ENCODE peak calls at places on chromosomes 6 and 20, in nine cellular contexts. One of them, this sample, is unnamed.

GRCh38 chr6:42041131-42042055 is 8.9 kb upstream of the TAF8 start:
- DNase-seq in fibroblast of lung: no peak
- DNase-seq in endothelial cell: no peak
- DNase-seq in nephron progenitor cell: no peak
- DNase-seq in mammary epithelial cell: no peak
- DNase-seq in dorsolateral prefrontal cortex: no peak
- DNase-seq in foreskin fibroblast: no peak
- DNase-seq in A549: no peak
- DNase-seq in heart left ventricle: no peak
- DNase-seq in this sample: no peak

GRCh38 chr6:163663575-163663974 is 249.1 kb downstream of the QKI start:
- DNase-seq in A549: no peak
- DNase-seq in foreskin fibroblast: no peak
- DNase-seq in mammary epithelial cell: no peak
- DNase-seq in fibroblast of lung: no peak
- DNase-seq in dorsolateral prefrontal cortex: no peak
- DNase-seq in heart left ventricle: no peak
- DNase-seq in endothelial cell: no peak
- DNase-seq in nephron progenitor cell: no peak
- DNase-seq in this sample: no peak

GRCh38 chr20:62348604-62349003 is 18.5 kb downstream of the LAMA5 start:
- DNase-seq in endothelial cell: no peak
- DNase-seq in dorsolateral prefrontal cortex: no peak
- DNase-seq in heart left ventricle: no peak
- DNase-seq in mammary epithelial cell: no peak
- DNase-seq in foreskin fibroblast: no peak
- DNase-seq in A549: no peak
- DNase-seq in nephron progenitor cell: no peak
- DNase-seq in fibroblast of lung: no peak
- DNase-seq in this sample: no peak

GRCh38 chr20:11447371-11448100 is 470.2 kb upstream of the BTBD3 start:
- DNase-seq in mammary epithelial cell: no peak
- DNase-seq in heart left ventricle: no peak
- DNase-seq in nephron progenitor cell: no peak
- DNase-seq in dorsolateral prefrontal cortex: no peak
- DNase-seq in fibroblast of lung: no peak
- DNase-seq in endothelial cell: no peak
- DNase-seq in foreskin fibroblast: no peak
- DNase-seq in A549: no peak
- DNase-seq in this sample: no peak

GRCh38 chr6:26317503-26317902 is 47.5 kb upstream of the BTN3A2 start:
- DNase-seq in fibroblast of lung: no peak
- DNase-seq in foreskin fibroblast: no peak
- DNase-seq in nephron progenitor cell: no peak
- DNase-seq in mammary epithelial cell: no peak
- DNase-seq in heart left ventricle: no peak
- DNase-seq in A549: no peak
- DNase-seq in dorsolateral prefrontal cortex: no peak
- DNase-seq in endothelial cell: no peak
- DNase-seq in this sample: no peak

GRCh38 chr6:551829-552350 is 105.0 kb downstream of the HUS1B start:
- DNase-seq in dorsolateral prefrontal cortex: no peak
- DNase-seq in fibroblast of lung: no peak
- DNase-seq in mammary epithelial cell: no peak
- DNase-seq in endothelial cell: no peak
- DNase-seq in nephron progenitor cell: no peak
- DNase-seq in heart left ventricle: no peak
- DNase-seq in A549: no peak
- DNase-seq in foreskin fibroblast: no peak
- DNase-seq in this sample: no peak

GRCh38 chr6:52992980-52993379 is 2.1 kb downstream of the GSTA4 start:
- DNase-seq in A549: no peak
- DNase-seq in heart left ventricle: no peak
- DNase-seq in foreskin fibroblast: peak
- DNase-seq in fibroblast of lung: peak
- DNase-seq in nephron progenitor cell: no peak
- DNase-seq in endothelial cell: no peak
- DNase-seq in dorsolateral prefrontal cortex: no peak
- DNase-seq in mammary epithelial cell: peak
- DNase-seq in this sample: no peak

GRCh38 chr20:48630342-48631075 is 197.3 kb downstream of the PREX1 start:
- DNase-seq in A549: no peak
- DNase-seq in foreskin fibroblast: no peak
- DNase-seq in fibroblast of lung: peak
- DNase-seq in dorsolateral prefrontal cortex: no peak
- DNase-seq in endothelial cell: no peak
- DNase-seq in heart left ventricle: no peak
- DNase-seq in mammary epithelial cell: no peak
- DNase-seq in nephron progenitor cell: no peak
- DNase-seq in this sample: no peak

GRCh38 chr6:34386316-34387137 is 5.9 kb downstream of the NUDT3 start:
- DNase-seq in A549: no peak
- DNase-seq in endothelial cell: no peak
- DNase-seq in fibroblast of lung: peak
- DNase-seq in nephron progenitor cell: no peak
- DNase-seq in foreskin fibroblast: peak
- DNase-seq in mammary epithelial cell: peak
- DNase-seq in heart left ventricle: no peak
- DNase-seq in dorsolateral prefrontal cortex: no peak
- DNase-seq in this sample: no peak

GRCh38 chr6:167807200-167807599 is 19.5 kb upstream of the AFDN start:
- DNase-seq in endothelial cell: no peak
- DNase-seq in fibroblast of lung: no peak
- DNase-seq in mammary epithelial cell: no peak
- DNase-seq in nephron progenitor cell: no peak
- DNase-seq in dorsolateral prefrontal cortex: no peak
- DNase-seq in A549: no peak
- DNase-seq in foreskin fibroblast: no peak
- DNase-seq in heart left ventricle: no peak
- DNase-seq in this sample: no peak

GRCh38 chr6:119312875-119313338 is 36.7 kb downstream of the MAN1A1 start:
- DNase-seq in A549: no peak
- DNase-seq in endothelial cell: no peak
- DNase-seq in nephron progenitor cell: no peak
- DNase-seq in fibroblast of lung: no peak
- DNase-seq in mammary epithelial cell: no peak
- DNase-seq in dorsolateral prefrontal cortex: no peak
- DNase-seq in foreskin fibroblast: no peak
- DNase-seq in heart left ventricle: no peak
- DNase-seq in this sample: no peak

GRCh38 chr6:9248125-9248524 is 812.8 kb upstream of the SLC35B3 start:
- DNase-seq in endothelial cell: no peak
- DNase-seq in dorsolateral prefrontal cortex: no peak
- DNase-seq in heart left ventricle: no peak
- DNase-seq in A549: no peak
- DNase-seq in foreskin fibroblast: peak
- DNase-seq in mammary epithelial cell: peak
- DNase-seq in fibroblast of lung: no peak
- DNase-seq in nephron progenitor cell: no peak
- DNase-seq in this sample: no peak

GRCh38 chr20:35621560-35621946 is 5.9 kb downstream of the SPAG4 start:
- DNase-seq in A549: no peak
- DNase-seq in mammary epithelial cell: no peak
- DNase-seq in dorsolateral prefrontal cortex: no peak
- DNase-seq in foreskin fibroblast: no peak
- DNase-seq in heart left ventricle: no peak
- DNase-seq in nephron progenitor cell: no peak
- DNase-seq in fibroblast of lung: no peak
- DNase-seq in endothelial cell: no peak
- DNase-seq in this sample: no peak

GRCh38 chr20:62707981-62708521 is 585 bp upstream of the NTSR1 start:
- DNase-seq in dorsolateral prefrontal cortex: no peak
- DNase-seq in endothelial cell: peak
- DNase-seq in mammary epithelial cell: no peak
- DNase-seq in fibroblast of lung: no peak
- DNase-seq in A549: peak
- DNase-seq in foreskin fibroblast: no peak
- DNase-seq in nephron progenitor cell: peak
- DNase-seq in heart left ventricle: peak
- DNase-seq in this sample: no peak

GRCh38 chr6:73074175-73074574 is 151.1 kb downstream of the KHDC1L start:
- DNase-seq in fibroblast of lung: peak
- DNase-seq in heart left ventricle: no peak
- DNase-seq in mammary epithelial cell: peak
- DNase-seq in foreskin fibroblast: peak
- DNase-seq in nephron progenitor cell: no peak
- DNase-seq in dorsolateral prefrontal cortex: no peak
- DNase-seq in endothelial cell: no peak
- DNase-seq in A549: peak
- DNase-seq in this sample: no peak

GRCh38 chr6:17042422-17043147 is 59.3 kb upstream of the STMND1 start:
- DNase-seq in A549: peak
- DNase-seq in endothelial cell: peak
- DNase-seq in dorsolateral prefrontal cortex: peak
- DNase-seq in mammary epithelial cell: peak
- DNase-seq in nephron progenitor cell: peak
- DNase-seq in fibroblast of lung: peak
- DNase-seq in foreskin fibroblast: peak
- DNase-seq in heart left ventricle: no peak
- DNase-seq in this sample: no peak

GRCh38 chr6:164069352-164070022 is 655.0 kb downstream of the QKI start:
- DNase-seq in heart left ventricle: peak
- DNase-seq in dorsolateral prefrontal cortex: no peak
- DNase-seq in A549: no peak
- DNase-seq in foreskin fibroblast: no peak
- DNase-seq in fibroblast of lung: peak
- DNase-seq in endothelial cell: no peak
- DNase-seq in nephron progenitor cell: no peak
- DNase-seq in mammary epithelial cell: no peak
- DNase-seq in this sample: no peak

GRCh38 chr6:134675110-134676038 is 274.5 kb downstream of the ALDH8A1 start:
- DNase-seq in foreskin fibroblast: no peak
- DNase-seq in endothelial cell: no peak
- DNase-seq in heart left ventricle: no peak
- DNase-seq in fibroblast of lung: no peak
- DNase-seq in nephron progenitor cell: no peak
- DNase-seq in dorsolateral prefrontal cortex: no peak
- DNase-seq in mammary epithelial cell: no peak
- DNase-seq in A549: no peak
- DNase-seq in this sample: no peak

GRCh38 chr6:144896876-144897275 is 611.7 kb downstream of the UTRN start:
- DNase-seq in heart left ventricle: no peak
- DNase-seq in A549: no peak
- DNase-seq in mammary epithelial cell: no peak
- DNase-seq in endothelial cell: no peak
- DNase-seq in fibroblast of lung: no peak
- DNase-seq in dorsolateral prefrontal cortex: no peak
- DNase-seq in nephron progenitor cell: no peak
- DNase-seq in foreskin fibroblast: no peak
- DNase-seq in this sample: no peak

GRCh38 chr6:6927437-6928361 is 180.1 kb upstream of the RREB1 start:
- DNase-seq in heart left ventricle: peak
- DNase-seq in fibroblast of lung: no peak
- DNase-seq in A549: no peak
- DNase-seq in foreskin fibroblast: no peak
- DNase-seq in endothelial cell: no peak
- DNase-seq in nephron progenitor cell: peak
- DNase-seq in dorsolateral prefrontal cortex: no peak
- DNase-seq in mammary epithelial cell: no peak
- DNase-seq in this sample: no peak
- TF ChIP-seq CTCF in heart left ventricle: no peak
- TF ChIP-seq CTCF in fibroblast of lung: no peak
- TF ChIP-seq CTCF in A549: no peak
- TF ChIP-seq CTCF in foreskin fibroblast: no peak
- TF ChIP-seq CTCF in endothelial cell: no peak
- TF ChIP-seq CTCF in nephron progenitor cell: no peak
- TF ChIP-seq CTCF in dorsolateral prefrontal cortex: no peak
- TF ChIP-seq CTCF in mammary epithelial cell: no peak
- TF ChIP-seq CTCF in this sample: no peak

DNA sequence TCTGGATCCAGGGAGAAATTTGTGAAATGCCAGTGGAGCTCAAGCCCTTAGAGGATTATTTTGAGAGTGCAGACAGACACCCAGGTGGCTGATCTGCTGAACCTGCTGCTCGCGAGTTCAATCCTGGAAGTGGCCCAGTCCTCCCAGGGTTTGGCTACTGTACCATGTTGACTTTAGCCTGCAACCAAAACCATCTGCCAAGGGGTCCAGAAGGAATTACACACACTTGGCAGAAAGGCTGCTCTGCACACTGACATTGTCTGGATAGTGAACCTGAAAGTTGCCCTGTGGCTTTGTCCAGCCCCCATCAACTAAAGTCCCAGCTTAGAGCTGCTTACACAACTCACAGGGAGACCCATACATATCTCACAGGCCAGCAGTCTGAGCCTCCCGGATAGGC is 21.6 kb upstream of the PI3 start:
- DNase-seq in fibroblast of lung: no peak
- DNase-seq in endothelial cell: no peak
- DNase-seq in foreskin fibroblast: no peak
- DNase-seq in dorsolateral prefrontal cortex: no peak
- DNase-seq in mammary epithelial cell: no peak
- DNase-seq in nephron progenitor cell: no peak
- DNase-seq in heart left ventricle: no peak
- DNase-seq in A549: no peak
- DNase-seq in this sample: no peak
- TF ChIP-seq CTCF in fibroblast of lung: no peak
- TF ChIP-seq CTCF in endothelial cell: no peak
- TF ChIP-seq CTCF in foreskin fibroblast: no peak
- TF ChIP-seq CTCF in dorsolateral prefrontal cortex: no peak
- TF ChIP-seq CTCF in mammary epithelial cell: no peak
- TF ChIP-seq CTCF in nephron progenitor cell: no peak
- TF ChIP-seq CTCF in heart left ventricle: no peak
- TF ChIP-seq CTCF in A549: no peak
- TF ChIP-seq CTCF in this sample: no peak

DNA sequence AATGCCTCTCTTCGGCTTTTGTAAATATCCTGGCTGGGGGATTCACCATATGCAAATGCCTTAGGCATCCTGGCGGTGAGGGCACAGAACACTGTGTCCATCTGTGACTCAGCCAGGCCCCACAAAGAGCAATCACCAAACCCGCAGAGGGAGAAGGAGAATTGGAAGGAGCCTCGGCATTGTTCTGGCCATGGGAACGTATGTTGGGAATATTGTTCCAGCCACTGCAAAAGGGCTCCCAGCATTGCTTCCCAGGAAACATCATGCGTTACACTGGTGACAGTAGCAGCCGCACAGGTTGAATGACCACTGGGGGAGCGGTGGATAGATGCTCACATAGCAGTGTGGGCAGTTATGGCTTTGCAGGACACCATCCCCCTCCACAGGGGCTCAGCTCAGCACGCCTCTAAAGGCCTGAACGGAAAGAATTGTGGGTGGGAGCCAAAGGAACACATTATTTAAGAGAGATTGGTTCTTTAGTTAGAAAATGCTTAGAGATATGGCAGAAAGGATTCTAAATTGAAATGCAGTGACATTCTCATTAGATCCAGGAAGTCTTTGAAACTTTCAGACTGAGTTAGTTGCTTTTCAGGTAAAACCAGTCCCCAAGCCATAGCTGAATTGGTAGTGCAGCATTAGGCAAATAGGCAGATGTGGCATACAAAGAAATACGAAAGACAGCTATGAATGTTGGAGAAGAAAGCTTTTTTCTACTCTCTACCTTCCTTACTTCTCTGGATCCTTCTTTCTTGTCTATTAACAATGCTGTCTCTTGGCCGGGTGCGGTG is 104.3 kb downstream of the RNF144B start:
- DNase-seq in foreskin fibroblast: no peak
- DNase-seq in nephron progenitor cell: no peak
- DNase-seq in fibroblast of lung: peak
- DNase-seq in heart left ventricle: no peak
- DNase-seq in dorsolateral prefrontal cortex: no peak
- DNase-seq in endothelial cell: no peak
- DNase-seq in A549: no peak
- DNase-seq in mammary epithelial cell: peak
- DNase-seq in this sample: no peak
- TF ChIP-seq CTCF in foreskin fibroblast: no peak
- TF ChIP-seq CTCF in nephron progenitor cell: no peak
- TF ChIP-seq CTCF in fibroblast of lung: no peak
- TF ChIP-seq CTCF in heart left ventricle: no peak
- TF ChIP-seq CTCF in dorsolateral prefrontal cortex: no peak
- TF ChIP-seq CTCF in endothelial cell: no peak
- TF ChIP-seq CTCF in A549: no peak
- TF ChIP-seq CTCF in mammary epithelial cell: no peak
- TF ChIP-seq CTCF in this sample: no peak

GRCh38 chr6:89299451-89299850 is 15.6 kb downstream of the GABRR2 start:
- DNase-seq in heart left ventricle: no peak
- DNase-seq in dorsolateral prefrontal cortex: no peak
- DNase-seq in nephron progenitor cell: no peak
- DNase-seq in foreskin fibroblast: no peak
- DNase-seq in fibroblast of lung: peak
- DNase-seq in A549: no peak
- DNase-seq in endothelial cell: no peak
- DNase-seq in mammary epithelial cell: no peak
- DNase-seq in this sample: no peak
- TF ChIP-seq CTCF in heart left ventricle: no peak
- TF ChIP-seq CTCF in dorsolateral prefrontal cortex: no peak
- TF ChIP-seq CTCF in nephron progenitor cell: no peak
- TF ChIP-seq CTCF in foreskin fibroblast: no peak
- TF ChIP-seq CTCF in fibroblast of lung: no peak
- TF ChIP-seq CTCF in A549: no peak
- TF ChIP-seq CTCF in endothelial cell: no peak
- TF ChIP-seq CTCF in mammary epithelial cell: peak
- TF ChIP-seq CTCF in this sample: no peak

This sample was measured in natural killer cell.